ENCODE peak calls at places on chromosomes 13 and 19, in seven cellular contexts. V, E, F, D, L, Z and H are unnamed samples.

GRCh38 chr13:30340367-30341184 is 33.2 kb upstream of the KATNAL1 start:
- DNase-seq in V (no peak), F (peak; percentile 80), E (peak; percentile 46), Z (no peak), L (peak; percentile 86), D (no peak), H (no peak)

GRCh38 chr13:80131204-80131603 is 209.7 kb downstream of the SPRY2 start:
- DNase-seq in E (no peak), D (no peak), V (peak; percentile 9), L (no peak), F (peak; percentile 68), Z (no peak), H (peak; percentile 44)

GRCh38 chr13:43787518-43787891 is 733 bp upstream of the ENOX1 start:
- DNase-seq in F (peak; percentile 9), E (no peak), D (no peak), V (no peak), Z (no peak), L (no peak), H (no peak)

GRCh38 chr13:76790519-76791289 is 95.5 kb downstream of the KCTD12 start:
- DNase-seq in D (no peak), F (no peak), V (no peak), E (no peak), Z (no peak), L (peak; percentile 3), H (peak; percentile 21)

GRCh38 chr13:100125946-100126345 is 37.1 kb downstream of the PCCA start:
- DNase-seq in E (no peak), D (no peak), F (no peak), V (no peak), L (peak; percentile 13), Z (no peak), H (no peak)

GRCh38 chr13:99431927-99432636 is 69.2 kb upstream of the TM9SF2 start:
- DNase-seq in D (no peak), V (peak; percentile 8), F (no peak), E (no peak), L (no peak), Z (no peak), H (no peak)

GRCh38 chr13:42720116-42720857 is 61.1 kb upstream of the FAM216B start:
- DNase-seq in Z (no peak), D (peak; percentile 38), F (peak; percentile 95), L (peak; percentile 98), V (no peak), E (peak; percentile 91), H (no peak)

GRCh38 chr19:53290758-53291549 is 23.4 kb upstream of the VN1R4 start:
- DNase-seq in V (no peak), F (no peak), E (no peak), Z (no peak), D (no peak), L (no peak), H (no peak)

GRCh38 chr13:41054919-41055619 is 6.2 kb upstream of the WBP4 start:
- DNase-seq in L (no peak), Z (no peak), D (no peak), E (no peak), F (no peak), V (no peak), H (no peak)

GRCh38 chr19:35315883-35316282 is 13.1 kb upstream of the CD22 start:
- DNase-seq in F (no peak), V (peak; percentile 74), L (no peak), D (no peak), Z (no peak), E (no peak), H (no peak)

GRCh38 chr19:11180346-11180745 is 17.0 kb downstream of the KANK2 start:
- DNase-seq in V (no peak), F (no peak), Z (no peak), E (no peak), L (no peak), D (no peak), H (no peak)

GRCh38 chr13:79659161-79659560 is 178.2 kb downstream of the NDFIP2 start:
- DNase-seq in L (peak; percentile 85), F (no peak), Z (no peak), E (no peak), D (no peak), V (no peak), H (peak; percentile 46)

GRCh38 chr19:5113101-5113557 is 144.2 kb downstream of the KDM4B start:
- DNase-seq in Z (no peak), V (no peak), L (no peak), D (no peak), F (peak; percentile 78), E (no peak), H (no peak)

GRCh38 chr13:97367016-97367415 is 67.0 kb upstream of the RAP2A start:
- DNase-seq in D (no peak), L (no peak), E (no peak), V (no peak), F (peak; percentile 71), Z (no peak), H (no peak)

GRCh38 chr19:2528543-2529173 is 52.7 kb downstream of the GADD45B start:
- DNase-seq in D (no peak), V (no peak), F (no peak), Z (no peak), E (no peak), L (peak; percentile 82), H (no peak)

GRCh38 chr19:2015611-2015950 is at the start of gene BTBD2:
- DNase-seq in F (peak; percentile 79), D (peak; percentile 57), Z (no peak), E (peak; percentile 73), V (peak; percentile 57), L (peak; percentile 79), H (no peak)

GRCh38 chr19:20926796-20927195 is 3.7 kb downstream of the ZNF85 start:
- DNase-seq in F (no peak), D (no peak), Z (no peak), L (no peak), V (no peak), E (no peak), H (no peak)

GRCh38 chr13:20193142-20193923 is 595 bp upstream of the GJB2 start:
- DNase-seq in D (no peak), V (no peak), Z (no peak), L (no peak), E (no peak), F (no peak), H (no peak)

GRCh38 chr13:94335786-94336357 is 143.6 kb downstream of the DCT start:
- DNase-seq in E (no peak), V (peak; percentile 52), F (no peak), D (no peak), Z (no peak), L (peak; percentile 51), H (no peak)

GRCh38 chr19:982567-983170 is 1.5 kb upstream of the WDR18 start:
- DNase-seq in L (peak; percentile 47), F (peak; percentile 47), Z (peak; percentile 52), D (peak; percentile 79), E (no peak), V (peak; percentile 67), H (peak; percentile 13)

GRCh38 chr19:15374796-15375440 is 4.7 kb downstream of the AKAP8 start:
- DNase-seq in L (no peak), F (no peak), V (no peak), E (no peak), Z (no peak), D (no peak), H (no peak)

GRCh38 chr13:24381539-24382265 is 72.3 kb downstream of the C1QTNF9 start:
- DNase-seq in F (peak; percentile 2), D (no peak), E (no peak), V (no peak), Z (no peak), L (no peak), H (no peak)

GRCh38 chr13:45542391-45542790 is 73.1 kb downstream of the ERICH6B start:
- DNase-seq in Z (no peak), E (no peak), V (no peak), L (no peak), D (no peak), F (no peak), H (no peak)

GRCh38 chr19:30004403-30004802 is 62.4 kb downstream of the URI1 start:
- DNase-seq in L (no peak), F (no peak), D (no peak), V (no peak), E (no peak), Z (no peak), H (no peak)

GRCh38 chr19:2950286-2951124 is 5.7 kb upstream of the ZNF77 start:
- DNase-seq in E (peak; percentile 99), V (peak; percentile 100), F (peak; percentile 99), D (peak; percentile 100), Z (peak; percentile 99), L (peak; percentile 100), H (peak; percentile 99)

GRCh38 chr13:23796546-23796945 is 92.7 kb downstream of the MIPEP start:
- DNase-seq in F (no peak), V (no peak), L (peak; percentile 12), E (no peak), Z (no peak), D (no peak), H (peak; percentile 66)

GRCh38 chr13:66974889-66975288 is 255.2 kb downstream of the PCDH9 start:
- DNase-seq in E (no peak), D (no peak), Z (no peak), L (no peak), F (no peak), V (no peak), H (no peak)

GRCh38 chr13:27679896-27680295 is 58.2 kb downstream of the POLR1D start:
- DNase-seq in V (no peak), F (no peak), Z (no peak), E (no peak), L (no peak), D (no peak), H (no peak)

GRCh38 chr13:49608932-49609331 is 19.4 kb upstream of the ARL11 start:
- DNase-seq in L (no peak), Z (no peak), F (no peak), D (no peak), E (no peak), V (no peak), H (no peak)

GRCh38 chr19:23070353-23070781 is 46.5 kb upstream of the ZNF730 start:
- DNase-seq in V (peak; percentile 85), E (no peak), D (no peak), L (peak; percentile 31), F (peak; percentile 38), Z (no peak), H (no peak)

GRCh38 chr13:37109080-37109678 is 3.7 kb upstream of the CSNK1A1L start:
- DNase-seq in F (peak; percentile 70), L (peak; percentile 53), V (no peak), Z (no peak), D (no peak), E (peak; percentile 10), H (peak; percentile 26)

GRCh38 chr13:60448907-60449510 is 52.0 kb downstream of the TDRD3 start:
- DNase-seq in L (peak; percentile 64), D (no peak), V (peak; percentile 5), Z (no peak), E (peak; percentile 15), F (peak; percentile 72), H (peak; percentile 32)